ENCODE peak calls at places on chromosomes 4 and X, in five cellular contexts. C is adrenal gland, H is IMR-90, D is stomach, F is esophagus squamous epithelium. L is an unnamed sample. For H3K4me1, the result is how much of the 10 kb centered on the place peaks cover.

GRCh38 chr4:183444149-183444952 is at the start of gene CDKN2AIP:
- DNase-seq in C (peak), H (peak), D (peak), F (peak), L (peak)

GRCh38 chr4:47876310-47876709 is 38.1 kb downstream of the NFXL1 start:
- DNase-seq in C (no peak), H (no peak), D (no peak), F (no peak), L (no peak)

GRCh38 chrX:87063622-87064021 is 454.0 kb upstream of the KLHL4 start:
- DNase-seq in C (no peak), H (no peak), D (no peak), F (no peak), L (no peak)

GRCh38 chrX:150544222-150544787 is 24.1 kb upstream of the MTM1 start:
- DNase-seq in C (no peak), H (no peak), D (no peak), F (no peak), L (no peak)

GRCh38 chr4:184722798-184723197 is 11.1 kb downstream of the CENPU start:
- DNase-seq in C (no peak), H (no peak), D (no peak), F (no peak), L (no peak)

GRCh38 chrX:20313889-20314288 is 47.2 kb upstream of the RPS6KA3 start:
- DNase-seq in C (no peak), H (no peak), D (no peak), F (no peak), L (no peak)

GRCh38 chr4:14169460-14169859 is 541.9 kb upstream of the BOD1L1 start:
- DNase-seq in C (no peak), H (peak), D (no peak), F (no peak), L (no peak)

GRCh38 chrX:20225488-20225833 is 41.2 kb downstream of the RPS6KA3 start:
- DNase-seq in C (no peak), H (no peak), D (no peak), F (no peak), L (no peak)

GRCh38 chrX:18946157-18946556 is 37.8 kb downstream of the PHKA2 start:
- DNase-seq in C (no peak), H (peak), D (no peak), F (no peak), L (no peak)

GRCh38 chrX:50158616-50159015 is 42.2 kb downstream of the AKAP4 start:
- DNase-seq in C (no peak), H (no peak), D (no peak), F (no peak), L (no peak)

GRCh38 chrX:49221868-49222267 is 11.3 kb downstream of the CACNA1F start:
- DNase-seq in C (no peak), H (no peak), D (no peak), F (no peak), L (no peak)

GRCh38 chr4:134471569-134471968 is 270.0 kb upstream of the PABPC4L start:
- DNase-seq in C (no peak), H (no peak), D (no peak), F (no peak), L (no peak)

GRCh38 chrX:11334165-11334564 is 41.0 kb downstream of the AMELX start:
- DNase-seq in C (no peak), H (peak), D (no peak), F (no peak), L (no peak)

GRCh38 chr4:61202100-61202637 is 2.0 kb downstream of the ADGRL3 start:
- DNase-seq in C (peak), H (no peak), D (no peak), F (no peak), L (no peak)

GRCh38 chr4:94455081-94455480 is 3.3 kb downstream of the PDLIM5 start:
- DNase-seq in C (peak), H (peak), D (peak), F (no peak), L (no peak)

GRCh38 chrX:88425739-88426138 is 321.3 kb upstream of the CPXCR1 start:
- DNase-seq in C (no peak), H (no peak), D (no peak), F (no peak), L (no peak)

GRCh38 chrX:149505671-149506070 is 565 bp upstream of the IDS start:
- DNase-seq in C (no peak), H (no peak), D (no peak), F (no peak), L (no peak)

GRCh38 chrX:40418413-40419195 is 162.2 kb upstream of the ATP6AP2 start:
- DNase-seq in C (no peak), H (no peak), D (no peak), F (no peak), L (no peak)

GRCh38 chr4:188879598-188879997 is 740.4 kb downstream of the TRIML1 start:
- DNase-seq in C (no peak), H (no peak), D (no peak), F (no peak), L (no peak)

GRCh38 chrX:134423606-134424005 is 36.4 kb upstream of the HPRT1 start:
- DNase-seq in C (no peak), H (peak), D (no peak), F (no peak), L (no peak)

GRCh38 chr4:164357957-164358356 is 396.0 kb upstream of the SMIM31 start:
- DNase-seq in C (no peak), H (peak), D (no peak), F (no peak), L (no peak)

GRCh38 chrX:2451456-2452316 is 49.1 kb downstream of the DHRSX start:
- DNase-seq in C (no peak), H (peak), D (no peak), F (no peak), L (no peak)

GRCh38 chrX:679161-679979 is 48.8 kb downstream of the SHOX start:
- DNase-seq in C (no peak), H (no peak), D (no peak), F (no peak), L (no peak)

GRCh38 chr4:66640216-66640615 is 905.1 kb downstream of the CENPC start:
- DNase-seq in C (no peak), H (no peak), D (no peak), F (no peak), L (no peak)

GRCh38 chr4:112817933-112818921 is 181.3 kb downstream of the LARP7 start:
- DNase-seq in C (peak), H (peak), D (peak), F (no peak), L (peak)

GRCh38 chrX:72045141-72045540 is 86.6 kb downstream of the RTL5 start:
- DNase-seq in C (no peak), H (no peak), D (no peak), F (no peak), L (no peak)

GRCh38 chrX:47483310-47484268 is 567 bp upstream of the ZNF41 start:
- DNase-seq in C (peak), H (peak), D (no peak), F (no peak), L (no peak)

GRCh38 chrX:10620121-10620699 is at the start of gene MID1:
- DNase-seq in C (peak), H (peak), D (peak), F (no peak), L (peak)

GRCh38 chr4:75141162-75141561 is 208.2 kb downstream of the PARM1 start:
- DNase-seq in C (no peak), H (no peak), D (no peak), F (no peak), L (no peak)

GRCh38 chr4:101199507-101200285 is 147.6 kb downstream of the PPP3CA start:
- DNase-seq in C (no peak), H (peak), D (no peak), F (no peak), L (no peak)

GRCh38 chr4:3401436-3402171 is 40.2 kb upstream of the HGFAC start:
- DNase-seq in C (no peak), H (no peak), D (no peak), F (no peak), L (no peak)

GRCh38 chr4:186554890-186555827 is at the start of gene MTNR1A:
- DNase-seq in C (no peak), H (no peak), D (no peak), F (no peak), L (no peak)

GRCh38 chr4:8201341-8201781 is 2.3 kb downstream of the SH3TC1 start:
- DNase-seq in C (no peak), H (no peak), D (no peak), F (no peak), L (no peak)

GRCh38 chr4:78629991-78630541 is 78.5 kb downstream of the ANXA3 start:
- DNase-seq in C (peak), H (no peak), D (no peak), F (no peak), L (no peak)

GRCh38 chr4:8070751-8071718 is 87.6 kb downstream of the ABLIM2 start:
- DNase-seq in C (no peak), H (no peak), D (no peak), F (no peak), L (no peak)

GRCh38 chr4:145098675-145099037 is 545 bp downstream of the ABCE1 start:
- DNase-seq in C (peak), H (peak), D (no peak), F (no peak), L (peak)

GRCh38 chr4:186304216-186304615 is 38.2 kb downstream of the F11 start:
- DNase-seq in C (no peak), H (no peak), D (no peak), F (no peak), L (no peak)

GRCh38 chr4:68346461-68346860 is 3.4 kb downstream of the YTHDC1 start:
- DNase-seq in C (no peak), H (no peak), D (no peak), F (no peak), L (no peak)

GRCh38 chr4:174284181-174284886 is 623 bp downstream of the CEP44 start:
- DNase-seq in C (no peak), H (peak), D (no peak), F (no peak), L (no peak)

GRCh38 chr4:91936301-91936700 is 367.5 kb upstream of the GRID2 start:
- DNase-seq in C (no peak), H (peak), D (no peak), F (no peak), L (no peak)

GRCh38 chrX:44130189-44130588 is 157.0 kb upstream of the NDP start:
- DNase-seq in C (no peak), H (no peak), D (no peak), F (no peak), L (no peak)
- H3K4me1 ChIP-seq in C (under half), H (under half), D (under half), F (under half), L (under half)

DNA sequence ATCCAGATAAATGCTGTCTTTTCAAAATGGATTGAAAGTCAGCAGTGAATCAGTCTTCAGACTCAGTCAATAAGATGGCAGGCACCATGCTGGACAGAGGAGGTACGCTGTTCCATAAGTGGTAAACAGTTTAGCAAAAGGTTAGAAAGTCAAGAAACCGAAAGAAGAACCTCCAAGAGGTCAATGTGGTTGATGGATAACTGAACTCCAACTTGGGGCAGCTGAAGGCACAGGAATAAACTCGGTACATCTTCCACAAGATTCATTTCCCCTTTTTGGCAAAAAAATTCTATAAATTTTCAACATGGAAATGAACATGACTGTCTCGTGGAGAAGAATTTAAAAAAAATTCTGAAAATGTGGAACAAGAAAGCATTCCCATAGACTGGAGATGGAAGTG is 18.4 kb upstream of the SEL1L3 start:
- DNase-seq in C (no peak), H (no peak), D (no peak), F (no peak), L (no peak)
- H3K4me1 ChIP-seq in C (under half), H (under half), D (under half), F (under half), L (under half)

GRCh38 chr4:23876418-23877089 is 13.3 kb downstream of the PPARGC1A start:
- DNase-seq in C (no peak), H (no peak), D (no peak), F (no peak), L (no peak)

GRCh38 chr4:23877758-23878229 is 12.1 kb downstream of the PPARGC1A start:
- DNase-seq in C (peak), H (peak), D (no peak), F (no peak), L (no peak)

GRCh38 chr4:23881052-23881501 is 8.8 kb downstream of the PPARGC1A start:
- DNase-seq in C (peak), H (no peak), D (no peak), F (no peak), L (no peak)

GRCh38 chr4:23878912-23879732 is 10.7 kb downstream of the PPARGC1A start:
- DNase-seq in C (no peak), H (peak), D (no peak), F (no peak), L (no peak)

DNA sequence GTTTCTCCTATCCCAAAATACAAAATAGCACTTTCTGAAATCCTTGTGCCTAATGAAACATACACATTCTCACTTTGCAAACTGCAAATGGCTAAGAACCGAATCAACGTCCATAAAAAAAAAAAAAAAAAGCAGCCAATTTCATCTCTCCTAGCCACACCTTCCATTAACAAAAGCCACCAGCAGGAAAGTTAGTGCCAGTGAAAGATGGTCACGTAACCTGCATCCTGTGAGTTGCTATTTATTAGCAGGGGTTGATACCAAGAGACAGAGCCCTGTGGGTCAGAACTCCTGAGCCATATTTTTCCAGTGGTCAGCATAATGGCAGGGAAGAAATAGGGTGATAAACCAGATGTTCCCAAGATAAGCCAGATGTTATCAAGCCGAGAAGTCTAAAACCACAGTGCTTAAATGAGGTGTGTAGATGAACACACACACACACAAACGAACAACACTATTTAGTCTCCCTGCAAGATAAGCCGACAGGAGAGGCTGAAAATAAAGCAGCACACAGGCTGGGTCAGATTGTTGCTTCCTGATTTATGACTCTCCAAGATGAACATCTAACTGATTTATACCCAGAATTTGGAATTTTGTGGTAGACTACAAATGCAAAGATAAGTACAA is 11.5 kb downstream of the PPARGC1A start:
- DNase-seq in C (no peak), H (no peak), D (no peak), F (no peak), L (no peak)
- H3K4me1 ChIP-seq in C (under half), H (under half), D (half or more), F (under half), L (under half)

GRCh38 chr4:5376015-5376414 is 324.7 kb downstream of the STK32B start:
- DNase-seq in C (no peak), H (no peak), D (no peak), F (no peak), L (no peak)

GRCh38 chr4:5372198-5372597 is 320.9 kb downstream of the STK32B start:
- DNase-seq in C (no peak), H (no peak), D (no peak), F (no peak), L (no peak)

GRCh38 chr4:5374994-5375393 is 323.7 kb downstream of the STK32B start:
- DNase-seq in C (no peak), H (no peak), D (no peak), F (no peak), L (no peak)

GRCh38 chr4:5373327-5373726 is 322.0 kb downstream of the STK32B start:
- DNase-seq in C (no peak), H (no peak), D (no peak), F (no peak), L (no peak)

DNA sequence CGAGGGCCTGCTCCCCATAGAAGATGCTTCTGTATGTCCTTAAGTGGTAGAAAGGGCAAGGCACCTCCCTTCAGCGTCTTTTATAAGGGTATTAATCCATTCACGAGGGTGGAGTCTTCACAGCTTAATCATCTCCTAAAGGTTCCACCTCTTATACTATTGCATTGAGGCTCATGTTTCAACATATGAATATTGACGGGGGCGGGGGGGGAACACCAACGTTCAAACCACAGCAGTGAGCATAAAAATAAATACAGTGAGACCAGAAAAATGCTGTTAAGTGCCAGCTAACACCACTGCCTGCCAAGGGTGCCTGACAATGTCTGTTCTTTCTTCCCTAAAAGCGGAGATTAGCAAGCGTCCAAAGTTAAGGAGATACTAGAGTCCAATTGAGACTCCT is 323.3 kb downstream of the STK32B start:
- DNase-seq in C (no peak), H (peak), D (no peak), F (no peak), L (no peak)
- H3K4me1 ChIP-seq in C (under half), H (under half), D (under half), F (under half), L (under half)

GRCh38 chrX:13700380-13700779 is 11.5 kb downstream of the RAB9A start:
- DNase-seq in C (no peak), H (peak), D (no peak), F (no peak), L (no peak)
- H3K4me1 ChIP-seq in C (under half), H (under half), D (under half), F (under half), L (under half)